ENCODE peak calls at places on chromosomes 6 and 20, in five cellular contexts. V is IMR-90, R is body of pancreas, S is breast epithelium, M is sigmoid colon. W is an unnamed sample.
A peak's percentile ranks its signal among the peaks of the same experiment; 100 is the strongest.

GRCh38 chr6:63504777-63505384 is 67.4 kb upstream of the LOC128125822 start:
- DNase-seq in V (no peak), R (no peak), S (no peak), M (no peak), W (no peak)

GRCh38 chr20:25315418-25316210 is 67.7 kb downstream of the PYGB start:
- DNase-seq in V (peak; percentile 56), R (peak; percentile 3), S (no peak), M (peak; percentile 57), W (peak; percentile 50)

GRCh38 chr20:17594443-17594842 is 24.6 kb downstream of the DSTN start:
- DNase-seq in V (peak; percentile 87), R (peak; percentile 81), S (peak; percentile 85), M (no peak), W (no peak)

GRCh38 chr6:165236326-165236725 is 73.1 kb downstream of the C6orf118 start:
- DNase-seq in V (no peak), R (no peak), S (no peak), M (no peak), W (no peak)

GRCh38 chr20:7496394-7497111 is 443.7 kb downstream of the HAO1 start:
- DNase-seq in V (no peak), R (no peak), S (no peak), M (no peak), W (no peak)

GRCh38 chr6:85675030-85675819 is 32.5 kb upstream of the SYNCRIP start:
- DNase-seq in V (peak; percentile 84), R (no peak), S (no peak), M (no peak), W (no peak)

GRCh38 chr6:6614965-6615304 is 26.4 kb downstream of the LY86 start:
- DNase-seq in V (no peak), R (no peak), S (no peak), M (no peak), W (no peak)

GRCh38 chr6:108198761-108199498 is 33.1 kb downstream of the NR2E1 start:
- DNase-seq in V (no peak), R (no peak), S (no peak), M (no peak), W (no peak)

GRCh38 chr20:62596921-62597320 is 45.4 kb upstream of the SLCO4A1 start:
- DNase-seq in V (no peak), R (no peak), S (no peak), M (no peak), W (no peak)

GRCh38 chr6:108361312-108361932 is 66.6 kb downstream of the AFG1L start:
- DNase-seq in V (peak; percentile 13), R (no peak), S (no peak), M (no peak), W (no peak)

GRCh38 chr20:37523012-37523391 is 2.0 kb downstream of the NNAT start:
- DNase-seq in V (no peak), R (no peak), S (no peak), M (peak; percentile 66), W (no peak)

GRCh38 chr6:3340358-3340798 is 81.6 kb downstream of the PSMG4 start:
- DNase-seq in V (no peak), R (no peak), S (no peak), M (no peak), W (no peak)

GRCh38 chr6:123564363-123564762 is 72.4 kb downstream of the TRDN start:
- DNase-seq in V (no peak), R (no peak), S (no peak), M (no peak), W (no peak)

GRCh38 chr6:70700922-70701876 is 33.5 kb downstream of the SMAP1 start:
- DNase-seq in V (no peak), R (peak; percentile 61), S (no peak), M (no peak), W (no peak)

GRCh38 chr6:47455533-47456209 is 21.9 kb upstream of the CD2AP start:
- DNase-seq in V (no peak), R (peak; percentile 85), S (no peak), M (no peak), W (no peak)

GRCh38 chr6:75213112-75213511 is 7.3 kb upstream of the COL12A1 start:
- DNase-seq in V (no peak), R (no peak), S (no peak), M (no peak), W (no peak)

GRCh38 chr6:126054258-126054702 is 67.9 kb downstream of the TRMT11 start:
- DNase-seq in V (no peak), R (peak; percentile 24), S (no peak), M (no peak), W (no peak)

GRCh38 chr20:63280929-63281545 is 8.4 kb downstream of the ARFGAP1 start:
- DNase-seq in V (no peak), R (no peak), S (no peak), M (no peak), W (no peak)

GRCh38 chr20:45904583-45905504 is 7.1 kb downstream of the PLTP start:
- DNase-seq in V (no peak), R (no peak), S (no peak), M (no peak), W (no peak)

GRCh38 chr20:2599265-2600060 is 53.0 kb upstream of the NOP56 start:
- DNase-seq in V (no peak), R (no peak), S (no peak), M (no peak), W (no peak)

GRCh38 chr20:46852313-46852712 is 42.3 kb upstream of the EYA2 start:
- DNase-seq in V (no peak), R (no peak), S (no peak), M (no peak), W (no peak)

GRCh38 chr20:32179515-32179914 is 28.0 kb downstream of the PLAGL2 start:
- DNase-seq in V (no peak), R (no peak), S (no peak), M (peak; percentile 14), W (peak; percentile 41)

GRCh38 chr6:170221753-170222400 is 69.0 kb downstream of the DLL1 start:
- DNase-seq in V (no peak), R (no peak), S (no peak), M (peak; percentile 21), W (peak; percentile 71)

GRCh38 chr6:142756215-142756630 is 188.8 kb downstream of the HIVEP2 start:
- DNase-seq in V (peak; percentile 60), R (no peak), S (no peak), M (no peak), W (no peak)

GRCh38 chr6:38262041-38262440 is 377.7 kb downstream of the BTBD9 start:
- DNase-seq in V (peak; percentile 92), R (no peak), S (no peak), M (no peak), W (no peak)

GRCh38 chr20:53829086-53829703 is 235.6 kb upstream of the ZNF217 start:
- DNase-seq in V (peak; percentile 97), R (peak; percentile 9), S (no peak), M (peak; percentile 68), W (no peak)

GRCh38 chr20:48456361-48457184 is 371.2 kb downstream of the PREX1 start:
- DNase-seq in V (no peak), R (no peak), S (no peak), M (peak; percentile 21), W (peak; percentile 21)

GRCh38 chr20:8005575-8006366 is 13.8 kb downstream of the TMX4 start:
- DNase-seq in V (no peak), R (no peak), S (no peak), M (no peak), W (no peak)

GRCh38 chr20:54122189-54122588 is 51.6 kb downstream of the CYP24A1 start:
- DNase-seq in V (peak; percentile 68), R (no peak), S (no peak), M (no peak), W (no peak)

GRCh38 chr6:49264496-49264895 is 198.6 kb downstream of the MMUT start:
- DNase-seq in V (no peak), R (no peak), S (no peak), M (no peak), W (no peak)

GRCh38 chr6:105851181-105851580 is 235.0 kb upstream of the PRDM1 start:
- DNase-seq in V (peak; percentile 51), R (no peak), S (no peak), M (no peak), W (no peak)

GRCh38 chr20:51258582-51259175 is 235.8 kb upstream of the KCNG1 start:
- DNase-seq in V (peak; percentile 17), R (no peak), S (peak; percentile 55), M (no peak), W (no peak)

GRCh38 chr20:57680934-57681914 is 28.6 kb downstream of the PMEPA1 start:
- DNase-seq in V (no peak), R (no peak), S (no peak), M (no peak), W (no peak)

GRCh38 chr6:161901740-161902426 is 628.0 kb upstream of the AGPAT4 start:
- DNase-seq in V (no peak), R (no peak), S (no peak), M (no peak), W (no peak)

GRCh38 chr6:161908872-161909271 is 635.0 kb upstream of the AGPAT4 start:
- DNase-seq in V (no peak), R (no peak), S (no peak), M (no peak), W (no peak)

GRCh38 chr6:161903584-161904232 is 629.8 kb upstream of the AGPAT4 start:
- DNase-seq in V (no peak), R (no peak), S (no peak), M (no peak), W (no peak)
- H3K27ac ChIP-seq in V (no peak overlapping the region), R (no peak overlapping the region), S (no peak overlapping the region), M (no peak overlapping the region), W (no peak overlapping the region)

GRCh38 chr6:43776115-43776798 is 6.2 kb downstream of the VEGFA start:
- DNase-seq in V (no peak), R (peak; percentile 75), S (no peak), M (peak; percentile 50), W (no peak)
- H3K4me1 ChIP-seq in V (peaks cover 23% of the 10 kb centered on the region), R (peaks cover 83% of the 10 kb centered on the region), S (no peaks in the 10 kb centered on the region), M (peaks cover 40% of the 10 kb centered on the region), W (peaks cover 60% of the 10 kb centered on the region)

GRCh38 chr6:89321571-89321970 is 6.5 kb upstream of the GABRR2 start:
- DNase-seq in V (no peak), R (no peak), S (no peak), M (no peak), W (no peak)
- H3K27ac ChIP-seq in V (no peak overlapping the region), R (no peak overlapping the region), S (no peak overlapping the region), M (no peak overlapping the region), W (no peak overlapping the region)

DNA sequence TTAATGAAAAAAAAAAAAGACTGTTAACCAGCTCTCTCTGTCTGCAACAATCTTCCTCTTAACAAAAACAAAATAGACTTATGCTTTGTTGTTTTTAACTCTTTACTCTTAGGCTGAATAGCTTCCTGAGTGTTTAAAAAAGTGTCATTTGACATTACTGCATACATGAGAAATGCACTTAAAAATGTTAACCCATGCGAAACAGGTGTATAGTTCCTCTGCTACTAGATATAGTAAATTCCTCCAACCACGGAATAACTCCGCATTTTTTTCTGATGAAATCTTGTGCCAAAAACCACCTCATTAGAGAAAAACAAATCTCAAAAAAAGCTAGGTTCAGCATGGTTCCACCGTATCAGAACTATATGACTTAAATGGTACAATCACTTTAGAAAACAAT is 426.0 kb downstream of the ADGRB3 start:
- DNase-seq in V (no peak), R (no peak), S (no peak), M (no peak), W (no peak)
- H3K4me1 ChIP-seq in V (no peaks in the 10 kb centered on the region), R (no peaks in the 10 kb centered on the region), S (no peaks in the 10 kb centered on the region), M (no peaks in the 10 kb centered on the region), W (no peaks in the 10 kb centered on the region)

GRCh38 chr6:17392978-17393334 is 439 bp upstream of the CAP2 start:
- DNase-seq in V (no peak), R (no peak), S (no peak), M (no peak), W (no peak)
- H3K27ac ChIP-seq in V (peak overlapping the region; percentile 45), R (peak overlapping the region; percentile 87), S (peak overlapping the region; percentile 78), M (peak overlapping the region; percentile 97), W (peak overlapping the region; percentile 56)

W was measured in suprapubic skin.